ENCODE peak calls at places on chromosomes 2 and 18, in five cellular contexts. A is K562, Y is GM12891, T is GM12892, Z is H1. D is an unnamed sample.

GRCh38 chr18:74268175-74268574 is 23.6 kb downstream of the CYB5A start:
- DNase-seq in Z (no peak), T (no peak), Y (no peak), A (no peak), D (no peak)

GRCh38 chr2:45669109-45669508 is 17.6 kb downstream of the PRKCE start:
- DNase-seq in Z (no peak), T (no peak), Y (no peak), A (no peak), D (no peak)

GRCh38 chr18:9695605-9696004 is 12.5 kb upstream of the RAB31 start:
- DNase-seq in T (no peak), A (no peak), Z (no peak), Y (no peak), D (no peak)

GRCh38 chr2:182410120-182410519 is 16.7 kb downstream of the PDE1A start:
- DNase-seq in A (no peak), T (no peak), Y (no peak), Z (no peak), D (no peak)

GRCh38 chr2:130387071-130387400 is 31.2 kb downstream of the PTPN18 start:
- DNase-seq in A (no peak), Z (no peak), T (no peak), Y (no peak), D (no peak)

GRCh38 chr18:38996056-38996455 is 1430.5 kb upstream of the CELF4 start:
- DNase-seq in A (no peak), Y (no peak), Z (no peak), T (no peak), D (no peak)

GRCh38 chr18:49677081-49677480 is 115.2 kb downstream of the LIPG start:
- DNase-seq in Y (no peak), A (no peak), T (no peak), Z (no peak), D (no peak)

GRCh38 chr2:107025869-107026380 is 140.0 kb upstream of the ST6GAL2 start:
- DNase-seq in Z (no peak), A (no peak), T (no peak), Y (no peak), D (no peak)

GRCh38 chr18:2410688-2411087 is 160.6 kb downstream of the METTL4 start:
- DNase-seq in T (no peak), Y (no peak), A (no peak), Z (no peak), D (no peak)

GRCh38 chr2:200702646-200703118 is 109.0 kb upstream of the BZW1 start:
- DNase-seq in Y (no peak), T (no peak), Z (no peak), A (no peak), D (no peak)

GRCh38 chr18:10164241-10165160 is 250.7 kb downstream of the VAPA start:
- DNase-seq in Z (no peak), T (no peak), A (no peak), Y (no peak), D (no peak)

GRCh38 chr18:76394780-76395476 is 100.1 kb downstream of the ZNF516 start:
- DNase-seq in Y (no peak), Z (no peak), T (no peak), A (no peak), D (no peak)

GRCh38 chr2:240879105-240879504 is 10.5 kb downstream of the AGXT start:
- DNase-seq in T (no peak), Z (no peak), Y (no peak), A (no peak), D (no peak)

GRCh38 chr2:191832668-191833067 is 14.2 kb downstream of the CAVIN2 start:
- DNase-seq in Z (no peak), Y (no peak), A (no peak), T (no peak), D (no peak)

GRCh38 chr2:38192976-38193375 is 117.0 kb upstream of the CYP1B1 start:
- DNase-seq in Z (no peak), Y (no peak), T (no peak), A (no peak), D (no peak)

GRCh38 chr2:200603972-200604371 is 18.2 kb downstream of the AOX1 start:
- DNase-seq in Y (no peak), Z (no peak), A (no peak), T (no peak), D (no peak)

GRCh38 chr2:173419506-173419905 is 64.8 kb downstream of the CDCA7 start:
- DNase-seq in Y (no peak), A (no peak), T (no peak), Z (no peak), D (no peak)

GRCh38 chr2:22340711-22341110 is 1044.3 kb upstream of the KLHL29 start:
- DNase-seq in T (no peak), A (no peak), Z (no peak), Y (no peak), D (no peak)

GRCh38 chr18:54957295-54957694 is 2.0 kb downstream of the CCDC68 start:
- DNase-seq in Y (no peak), A (no peak), T (no peak), Z (no peak), D (peak)

DNA sequence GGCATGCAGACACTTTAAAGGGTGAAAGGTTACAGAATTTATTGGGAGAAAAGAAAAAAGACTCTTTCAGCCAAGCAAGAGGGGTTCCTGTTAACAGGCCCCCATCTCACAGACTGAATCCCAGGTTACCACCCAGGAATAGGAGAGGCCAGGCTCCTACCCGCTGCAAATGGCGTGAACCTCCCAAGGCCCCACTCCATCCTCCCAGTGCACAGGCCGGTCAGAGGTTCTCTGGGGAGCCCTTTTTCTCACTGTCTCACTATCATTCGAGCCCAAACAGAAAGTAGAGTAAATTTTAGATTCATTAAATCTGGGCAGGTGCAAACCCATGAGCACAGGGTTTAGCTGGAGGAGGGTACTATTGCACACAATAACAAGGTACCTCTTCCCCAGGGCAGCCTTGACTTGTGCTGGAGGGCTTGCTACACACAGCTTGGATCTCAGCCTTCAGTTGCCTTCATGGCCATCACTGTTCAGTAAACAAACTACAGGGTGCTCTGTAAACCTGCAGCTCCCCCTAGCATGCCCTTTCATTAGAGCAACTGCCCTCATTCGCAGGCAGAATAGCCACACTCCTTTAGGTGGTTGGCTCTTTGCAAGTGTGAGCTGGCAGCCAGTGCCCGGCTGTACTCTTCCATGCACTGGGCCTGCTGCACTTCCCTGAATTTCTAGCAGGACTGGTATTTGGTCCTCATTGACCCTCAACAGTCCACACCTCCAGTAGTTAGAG is 7.3 kb upstream of the PLEK start:
- DNase-seq in T (peak), A (no peak), Y (peak), Z (peak), D (peak)
- TF ChIP-seq TAF1 in T (no peak), A (no peak), Y (no peak), Z (no peak), D (no peak)

GRCh38 chr2:32622570-32623310 is 5.1 kb upstream of the TTC27 start:
- DNase-seq in A (no peak), T (no peak), Y (no peak), Z (no peak), D (no peak)
- TF ChIP-seq TAF1 in A (no peak), T (no peak), Y (no peak), Z (no peak), D (no peak)

GRCh38 chr2:124590001-124590400 is 564.9 kb downstream of the CNTNAP5 start:
- DNase-seq in A (no peak), T (no peak), Y (no peak), Z (no peak), D (no peak)
- TF ChIP-seq TAF1 in A (no peak), T (no peak), Y (no peak), Z (no peak), D (no peak)

DNA sequence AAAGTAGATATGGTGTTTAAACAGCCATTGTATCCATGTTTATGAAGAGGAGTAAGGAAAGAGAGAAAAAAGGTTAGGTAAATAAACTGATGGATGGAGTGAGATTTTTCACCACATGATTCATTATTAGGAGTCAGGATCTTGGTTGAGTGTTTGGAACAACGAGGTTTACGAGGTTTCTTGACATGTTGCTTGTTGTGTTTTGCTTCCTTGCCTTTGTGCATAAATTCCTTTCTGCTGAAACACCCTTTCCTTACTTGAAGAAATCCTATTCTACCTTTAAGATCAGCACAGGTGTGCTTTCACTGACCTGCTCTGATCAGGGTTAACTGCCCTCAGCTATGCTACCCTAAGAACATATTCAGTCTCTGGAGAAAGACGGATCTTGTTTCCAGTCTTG is 66.6 kb downstream of the EFEMP1 start:
- DNase-seq in A (no peak), Y (no peak), T (no peak), Z (no peak), D (no peak)
- TF ChIP-seq TAF1 in A (no peak), Y (no peak), T (no peak), Z (no peak), D (no peak)

GRCh38 chr2:100630473-100630977 is 67.7 kb downstream of the PDCL3 start:
- DNase-seq in A (no peak), Y (no peak), T (no peak), Z (no peak), D (no peak)

GRCh38 chr2:100625731-100626130 is 62.9 kb downstream of the PDCL3 start:
- DNase-seq in T (no peak), A (no peak), Y (no peak), Z (peak), D (peak)

GRCh38 chr2:100629309-100629708 is 66.5 kb downstream of the PDCL3 start:
- DNase-seq in A (no peak), Z (no peak), Y (no peak), T (no peak), D (no peak)

GRCh38 chr2:100627653-100628300 is 65.0 kb downstream of the PDCL3 start:
- DNase-seq in Y (no peak), A (no peak), Z (peak), T (no peak), D (no peak)

DNA sequence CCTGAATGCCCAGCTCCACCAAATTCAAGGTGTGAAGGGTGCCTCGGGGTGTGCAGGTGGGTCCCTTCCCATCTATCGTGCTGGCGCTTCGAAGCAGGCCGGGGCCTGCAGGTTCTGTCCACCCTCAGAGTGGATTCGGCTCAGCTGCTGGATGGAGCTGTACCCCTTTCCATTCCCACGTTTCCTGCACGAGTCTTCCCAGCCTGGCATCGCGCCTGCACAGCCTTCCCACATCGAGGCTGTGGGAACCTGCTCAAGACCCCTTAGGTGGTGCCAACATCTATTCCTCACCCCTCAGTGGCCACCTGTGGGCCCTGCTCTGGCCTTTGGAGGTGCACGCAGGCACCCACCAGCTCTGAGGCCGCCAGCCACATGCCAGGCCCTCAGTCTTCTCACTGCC is 65.7 kb downstream of the PDCL3 start:
- DNase-seq in Z (peak), Y (no peak), A (no peak), T (no peak), D (no peak)
- TF ChIP-seq TAF1 in Z (no peak), Y (no peak), A (no peak), T (no peak), D (no peak)

GRCh38 chr2:126801473-126801872 is 97.2 kb upstream of the TEX51 start:
- DNase-seq in T (no peak), Z (peak), A (no peak), Y (no peak), D (no peak)

GRCh38 chr2:126798276-126799140 is 100.2 kb upstream of the TEX51 start:
- DNase-seq in Z (peak), Y (no peak), A (no peak), T (no peak), D (no peak)

GRCh38 chr2:126797622-126798275 is 100.9 kb upstream of the TEX51 start:
- DNase-seq in Z (peak), Y (no peak), T (no peak), A (no peak), D (no peak)

GRCh38 chr2:126796931-126797621 is 101.6 kb upstream of the TEX51 start:
- DNase-seq in Y (no peak), A (no peak), Z (no peak), T (no peak), D (no peak)

DNA sequence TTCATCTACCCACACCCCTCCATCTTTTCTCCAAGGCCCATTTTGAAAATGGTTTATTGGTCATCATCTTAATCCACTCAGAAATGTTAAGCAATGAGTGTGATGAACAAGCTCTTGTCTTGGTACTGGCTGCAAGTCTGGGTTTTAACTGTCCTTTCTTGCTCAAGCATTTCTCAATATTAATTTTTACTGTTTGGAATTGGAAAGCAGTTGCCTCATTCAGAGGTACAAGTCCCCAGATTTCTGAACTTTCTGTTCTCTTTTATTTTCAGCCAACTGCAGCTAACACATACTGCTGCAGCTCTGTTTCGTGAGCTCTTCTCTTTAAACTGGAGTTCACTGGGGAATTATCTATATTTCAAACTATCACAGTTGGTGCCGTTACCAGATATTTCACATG is 99.4 kb upstream of the TEX51 start:
- DNase-seq in T (no peak), Z (no peak), A (no peak), Y (no peak), D (no peak)
- TF ChIP-seq TAF1 in T (no peak), Z (no peak), A (no peak), Y (no peak), D (no peak)

DNA sequence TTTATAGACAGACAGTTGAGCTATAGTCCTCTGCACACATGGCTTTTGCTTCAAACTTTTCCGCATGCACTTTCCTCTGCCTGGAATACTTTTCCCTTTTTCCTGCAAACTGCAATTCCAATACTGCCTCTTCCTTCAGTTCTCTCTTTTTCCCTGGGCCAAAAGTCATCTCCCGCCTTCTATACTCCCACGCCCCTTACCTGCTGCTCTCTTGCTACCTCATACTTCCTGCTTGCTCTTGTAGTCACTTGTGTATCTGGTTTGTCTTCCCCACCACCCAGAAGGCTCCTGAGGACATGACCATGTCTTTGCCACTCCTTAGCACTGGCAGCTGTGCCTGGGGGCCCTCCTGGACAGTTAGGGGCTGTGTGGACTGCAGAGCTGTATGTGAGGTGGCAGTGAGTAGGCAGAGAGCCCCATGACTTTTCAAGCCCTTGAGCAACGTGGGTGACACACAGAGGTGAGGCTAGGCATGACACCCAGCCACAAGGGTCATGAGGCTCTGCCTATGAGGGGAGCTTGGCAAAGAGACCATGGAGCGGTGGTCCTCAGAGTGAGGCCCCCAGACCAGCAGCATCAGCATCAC is 23.2 kb downstream of the SPEG start:
- DNase-seq in A (peak), Y (no peak), Z (no peak), T (no peak), D (no peak)
- TF ChIP-seq TAF1 in A (no peak), Y (no peak), Z (no peak), T (no peak), D (no peak)

GRCh38 chr2:144671695-144672094 is 151.8 kb upstream of the ZEB2 start:
- DNase-seq in Z (no peak), A (no peak), Y (no peak), T (no peak), D (no peak)
- TF ChIP-seq TAF1 in Z (no peak), A (no peak), Y (no peak), T (no peak), D (no peak)

GRCh38 chr2:152386266-152386665 is 51.3 kb downstream of the FMNL2 start:
- DNase-seq in A (no peak), Z (no peak), T (no peak), Y (no peak), D (no peak)
- TF ChIP-seq TAF1 in A (no peak), Z (no peak), T (no peak), Y (no peak), D (no peak)